ENCODE peak calls at places on chromosomes 4 and X, in five cellular contexts. One of them, this sample, is unnamed.

GRCh38 chr4:73406548-73406875 is 2.4 kb downstream of the ALB start:
- DNase-seq in CD8-positive, alpha-beta T cell: no peak
- DNase-seq in caudate nucleus: no peak
- DNase-seq in mesendoderm: no peak
- DNase-seq in pancreas: no peak
- DNase-seq in this sample: no peak

GRCh38 chrX:49187028-49187394 is 838 bp upstream of the PRICKLE3 start:
- DNase-seq in CD8-positive, alpha-beta T cell: no peak
- DNase-seq in mesendoderm: peak
- DNase-seq in pancreas: no peak
- DNase-seq in caudate nucleus: no peak
- DNase-seq in this sample: no peak

GRCh38 chr4:86497131-86497530 is 97.0 kb upstream of the PTPN13 start:
- DNase-seq in pancreas: no peak
- DNase-seq in caudate nucleus: no peak
- DNase-seq in CD8-positive, alpha-beta T cell: no peak
- DNase-seq in mesendoderm: no peak
- DNase-seq in this sample: peak

GRCh38 chr4:138832563-138832962 is 183.0 kb upstream of the NOCT start:
- DNase-seq in pancreas: no peak
- DNase-seq in CD8-positive, alpha-beta T cell: no peak
- DNase-seq in caudate nucleus: peak
- DNase-seq in mesendoderm: no peak
- DNase-seq in this sample: no peak

GRCh38 chr4:167838686-167839085 is 253.7 kb upstream of the ANXA10 start:
- DNase-seq in CD8-positive, alpha-beta T cell: no peak
- DNase-seq in mesendoderm: no peak
- DNase-seq in caudate nucleus: no peak
- DNase-seq in pancreas: no peak
- DNase-seq in this sample: no peak

GRCh38 chr4:94582517-94582916 is 130.8 kb downstream of the PDLIM5 start:
- DNase-seq in pancreas: no peak
- DNase-seq in mesendoderm: no peak
- DNase-seq in caudate nucleus: no peak
- DNase-seq in CD8-positive, alpha-beta T cell: no peak
- DNase-seq in this sample: no peak

GRCh38 chr4:174152717-174153466 is 130.6 kb downstream of the FBXO8 start:
- DNase-seq in mesendoderm: peak
- DNase-seq in CD8-positive, alpha-beta T cell: no peak
- DNase-seq in pancreas: no peak
- DNase-seq in caudate nucleus: no peak
- DNase-seq in this sample: no peak

GRCh38 chr4:88104902-88105610 is 53.4 kb downstream of the ABCG2 start:
- DNase-seq in mesendoderm: no peak
- DNase-seq in pancreas: no peak
- DNase-seq in caudate nucleus: no peak
- DNase-seq in CD8-positive, alpha-beta T cell: no peak
- DNase-seq in this sample: peak

GRCh38 chr4:173492315-173492714 is 37.7 kb downstream of the HAND2 start:
- DNase-seq in mesendoderm: no peak
- DNase-seq in CD8-positive, alpha-beta T cell: no peak
- DNase-seq in caudate nucleus: no peak
- DNase-seq in pancreas: no peak
- DNase-seq in this sample: no peak

GRCh38 chr4:140595065-140595464 is 26.3 kb upstream of the UCP1 start:
- DNase-seq in pancreas: no peak
- DNase-seq in CD8-positive, alpha-beta T cell: no peak
- DNase-seq in caudate nucleus: no peak
- DNase-seq in mesendoderm: peak
- DNase-seq in this sample: peak

GRCh38 chr4:145012841-145013240 is 85.2 kb downstream of the ANAPC10 start:
- DNase-seq in CD8-positive, alpha-beta T cell: no peak
- DNase-seq in caudate nucleus: no peak
- DNase-seq in mesendoderm: peak
- DNase-seq in pancreas: no peak
- DNase-seq in this sample: no peak

GRCh38 chr4:20761382-20761781 is 61.1 kb downstream of the PACRGL start:
- DNase-seq in pancreas: no peak
- DNase-seq in caudate nucleus: no peak
- DNase-seq in CD8-positive, alpha-beta T cell: no peak
- DNase-seq in mesendoderm: no peak
- DNase-seq in this sample: no peak

GRCh38 chr4:165335163-165335703 is 7.8 kb downstream of the MSMO1 start:
- DNase-seq in pancreas: no peak
- DNase-seq in caudate nucleus: no peak
- DNase-seq in mesendoderm: no peak
- DNase-seq in CD8-positive, alpha-beta T cell: no peak
- DNase-seq in this sample: no peak

GRCh38 chrX:106608016-106608415 is 3.8 kb upstream of the RADX start:
- DNase-seq in mesendoderm: peak
- DNase-seq in CD8-positive, alpha-beta T cell: peak
- DNase-seq in pancreas: no peak
- DNase-seq in caudate nucleus: peak
- DNase-seq in this sample: no peak

GRCh38 chr4:112897548-112897947 is 151.9 kb upstream of the ANK2 start:
- DNase-seq in caudate nucleus: no peak
- DNase-seq in mesendoderm: peak
- DNase-seq in pancreas: no peak
- DNase-seq in CD8-positive, alpha-beta T cell: no peak
- DNase-seq in this sample: no peak

GRCh38 chr4:80171251-80171650 is 26.1 kb upstream of the PRDM8 start:
- DNase-seq in CD8-positive, alpha-beta T cell: no peak
- DNase-seq in mesendoderm: peak
- DNase-seq in pancreas: no peak
- DNase-seq in caudate nucleus: no peak
- DNase-seq in this sample: no peak

GRCh38 chrX:130916636-130917422 is 13.8 kb upstream of the ENOX2 start:
- DNase-seq in CD8-positive, alpha-beta T cell: peak
- DNase-seq in caudate nucleus: no peak
- DNase-seq in pancreas: no peak
- DNase-seq in mesendoderm: peak
- DNase-seq in this sample: peak

GRCh38 chr4:110510955-110511544 is 35.1 kb downstream of the ENPEP start:
- DNase-seq in caudate nucleus: no peak
- DNase-seq in pancreas: no peak
- DNase-seq in mesendoderm: peak
- DNase-seq in CD8-positive, alpha-beta T cell: no peak
- DNase-seq in this sample: peak

GRCh38 chrX:56728321-56728720 is 722 bp upstream of the NBDY start:
- DNase-seq in mesendoderm: no peak
- DNase-seq in CD8-positive, alpha-beta T cell: no peak
- DNase-seq in caudate nucleus: no peak
- DNase-seq in pancreas: no peak
- DNase-seq in this sample: no peak

GRCh38 chr4:141013899-141014298 is 119.4 kb downstream of the RNF150 start:
- DNase-seq in pancreas: no peak
- DNase-seq in caudate nucleus: no peak
- DNase-seq in mesendoderm: no peak
- DNase-seq in CD8-positive, alpha-beta T cell: no peak
- DNase-seq in this sample: no peak

GRCh38 chrX:120000490-120001246 is 57.1 kb upstream of the NKAP start:
- DNase-seq in pancreas: no peak
- DNase-seq in mesendoderm: peak
- DNase-seq in CD8-positive, alpha-beta T cell: peak
- DNase-seq in caudate nucleus: no peak
- DNase-seq in this sample: peak

GRCh38 chrX:109624641-109625311 is at the start of gene KCNE5:
- DNase-seq in mesendoderm: peak
- DNase-seq in CD8-positive, alpha-beta T cell: no peak
- DNase-seq in caudate nucleus: no peak
- DNase-seq in pancreas: peak
- DNase-seq in this sample: no peak

GRCh38 chr4:4860381-4860802 is 927 bp downstream of the MSX1 start:
- DNase-seq in CD8-positive, alpha-beta T cell: no peak
- DNase-seq in caudate nucleus: no peak
- DNase-seq in pancreas: no peak
- DNase-seq in mesendoderm: no peak
- DNase-seq in this sample: no peak

GRCh38 chr4:173074501-173074946 is 94.1 kb upstream of the GALNT7 start:
- DNase-seq in mesendoderm: peak
- DNase-seq in CD8-positive, alpha-beta T cell: no peak
- DNase-seq in caudate nucleus: no peak
- DNase-seq in pancreas: no peak
- DNase-seq in this sample: peak

GRCh38 chrX:132258509-132258908 is 39.3 kb upstream of the RAP2C start:
- DNase-seq in pancreas: no peak
- DNase-seq in CD8-positive, alpha-beta T cell: no peak
- DNase-seq in mesendoderm: no peak
- DNase-seq in caudate nucleus: no peak
- DNase-seq in this sample: no peak

GRCh38 chrX:24982306-24982965 is 33.3 kb downstream of the ARX start:
- DNase-seq in caudate nucleus: no peak
- DNase-seq in mesendoderm: no peak
- DNase-seq in pancreas: no peak
- DNase-seq in CD8-positive, alpha-beta T cell: no peak
- DNase-seq in this sample: no peak

GRCh38 chr4:148182230-148182928 is 259.8 kb downstream of the NR3C2 start:
- DNase-seq in CD8-positive, alpha-beta T cell: no peak
- DNase-seq in pancreas: no peak
- DNase-seq in mesendoderm: no peak
- DNase-seq in caudate nucleus: no peak
- DNase-seq in this sample: no peak

GRCh38 chrX:108018659-108019381 is 26.0 kb upstream of the VSIG1 start:
- DNase-seq in caudate nucleus: no peak
- DNase-seq in CD8-positive, alpha-beta T cell: peak
- DNase-seq in mesendoderm: no peak
- DNase-seq in pancreas: no peak
- DNase-seq in this sample: no peak

GRCh38 chrX:73850124-73851013 is 287.4 kb downstream of the CHIC1 start:
- DNase-seq in pancreas: peak
- DNase-seq in caudate nucleus: no peak
- DNase-seq in CD8-positive, alpha-beta T cell: peak
- DNase-seq in mesendoderm: peak
- DNase-seq in this sample: peak

GRCh38 chr4:76596713-76597112 is 161.7 kb downstream of the SHROOM3 start:
- DNase-seq in pancreas: no peak
- DNase-seq in mesendoderm: no peak
- DNase-seq in caudate nucleus: no peak
- DNase-seq in CD8-positive, alpha-beta T cell: no peak
- DNase-seq in this sample: no peak

GRCh38 chr4:5378002-5378401 is 326.7 kb downstream of the STK32B start:
- DNase-seq in mesendoderm: peak
- DNase-seq in caudate nucleus: no peak
- DNase-seq in CD8-positive, alpha-beta T cell: no peak
- DNase-seq in pancreas: no peak
- DNase-seq in this sample: no peak

GRCh38 chrX:12153317-12153716 is 15.0 kb downstream of the FRMPD4 start:
- DNase-seq in CD8-positive, alpha-beta T cell: no peak
- DNase-seq in mesendoderm: no peak
- DNase-seq in caudate nucleus: no peak
- DNase-seq in pancreas: no peak
- DNase-seq in this sample: no peak

GRCh38 chrX:12145402-12145801 is 7.1 kb downstream of the FRMPD4 start:
- DNase-seq in caudate nucleus: no peak
- DNase-seq in pancreas: no peak
- DNase-seq in CD8-positive, alpha-beta T cell: no peak
- DNase-seq in mesendoderm: no peak
- DNase-seq in this sample: no peak

GRCh38 chrX:12153741-12154140 is 15.5 kb downstream of the FRMPD4 start:
- DNase-seq in CD8-positive, alpha-beta T cell: no peak
- DNase-seq in mesendoderm: no peak
- DNase-seq in caudate nucleus: no peak
- DNase-seq in pancreas: no peak
- DNase-seq in this sample: no peak

GRCh38 chrX:12149670-12150407 is 11.6 kb downstream of the FRMPD4 start:
- DNase-seq in caudate nucleus: no peak
- DNase-seq in mesendoderm: no peak
- DNase-seq in pancreas: no peak
- DNase-seq in CD8-positive, alpha-beta T cell: no peak
- DNase-seq in this sample: peak
- H3K27ac ChIP-seq in caudate nucleus: no peak
- H3K27ac ChIP-seq in mesendoderm: no peak
- H3K27ac ChIP-seq in pancreas: no peak
- H3K27ac ChIP-seq in CD8-positive, alpha-beta T cell: no peak
- H3K27ac ChIP-seq in this sample: no peak

DNA sequence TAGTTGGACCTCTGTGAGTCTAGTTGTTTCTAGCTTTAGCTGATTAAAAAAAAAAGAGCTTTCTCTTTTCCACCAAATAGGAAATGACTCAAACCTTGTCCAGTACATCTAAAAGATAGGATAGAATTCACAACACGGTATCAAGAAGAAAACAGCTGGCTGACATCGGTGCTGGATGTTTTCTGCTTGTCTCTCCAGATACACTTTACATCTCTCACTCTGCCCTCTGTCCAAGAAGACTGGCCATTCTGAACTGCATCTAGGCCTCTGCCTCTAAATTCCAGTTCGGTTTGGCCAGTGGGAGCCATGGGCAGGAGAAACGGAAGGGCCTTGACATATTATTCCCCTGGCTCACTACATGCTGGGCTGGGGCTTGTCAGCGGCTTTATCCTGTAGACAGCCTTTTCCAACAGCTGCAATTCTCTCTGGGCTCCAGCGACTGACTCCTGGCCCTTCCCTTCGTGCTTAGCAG is 57.3 kb upstream of the SHISA3 start:
- DNase-seq in caudate nucleus: no peak
- DNase-seq in pancreas: no peak
- DNase-seq in mesendoderm: no peak
- DNase-seq in CD8-positive, alpha-beta T cell: no peak
- DNase-seq in this sample: no peak
- H3K27ac ChIP-seq in caudate nucleus: no peak
- H3K27ac ChIP-seq in pancreas: no peak
- H3K27ac ChIP-seq in mesendoderm: no peak
- H3K27ac ChIP-seq in CD8-positive, alpha-beta T cell: no peak
- H3K27ac ChIP-seq in this sample: no peak

GRCh38 chr4:7195546-7196282 is 3.4 kb downstream of the SORCS2 start:
- DNase-seq in pancreas: no peak
- DNase-seq in caudate nucleus: no peak
- DNase-seq in CD8-positive, alpha-beta T cell: no peak
- DNase-seq in mesendoderm: no peak
- DNase-seq in this sample: no peak
- H3K27ac ChIP-seq in pancreas: no peak
- H3K27ac ChIP-seq in caudate nucleus: peak
- H3K27ac ChIP-seq in CD8-positive, alpha-beta T cell: no peak
- H3K27ac ChIP-seq in mesendoderm: no peak
- H3K27ac ChIP-seq in this sample: no peak

GRCh38 chr4:123396294-123397275 is at the start of gene SPRY1:
- DNase-seq in mesendoderm: peak
- DNase-seq in CD8-positive, alpha-beta T cell: peak
- DNase-seq in caudate nucleus: peak
- DNase-seq in pancreas: peak
- DNase-seq in this sample: peak
- H3K27ac ChIP-seq in mesendoderm: peak
- H3K27ac ChIP-seq in CD8-positive, alpha-beta T cell: peak
- H3K27ac ChIP-seq in caudate nucleus: peak
- H3K27ac ChIP-seq in pancreas: peak
- H3K27ac ChIP-seq in this sample: peak